ENCODE peak calls at places on chromosomes 6 and 20, in eight cellular contexts. S is AG04450, J is Peyer's patch, C is mesendoderm, K is stomach, V is GM23248, T is PC-3, O is heart left ventricle. G is an unnamed sample.
A peak's percentile ranks its signal among the peaks of the same experiment; 100 is the strongest.

GRCh38 chr6:113908801-113909200 is 51.7 kb downstream of the MARCKS start:
- DNase-seq in S (no peak), C (peak; percentile 29), K (no peak), J (no peak), T (no peak), O (no peak), V (peak; percentile 20), G (no peak)

GRCh38 chr20:19764207-19764606 is 6.1 kb downstream of the RIN2 start:
- DNase-seq in C (no peak), O (no peak), S (no peak), T (no peak), K (no peak), V (no peak), J (no peak), G (no peak)

GRCh38 chr20:41425180-41425884 is 58.7 kb upstream of the EMILIN3 start:
- DNase-seq in J (no peak), K (no peak), T (no peak), V (peak; percentile 64), C (no peak), S (no peak), O (no peak), G (no peak)

GRCh38 chr6:70797625-70798024 is 129.9 kb downstream of the SMAP1 start:
- DNase-seq in K (no peak), C (no peak), J (no peak), S (no peak), O (no peak), V (no peak), T (no peak), G (no peak)

GRCh38 chr6:36075656-36076055 is 48.0 kb downstream of the MAPK14 start:
- DNase-seq in C (peak; percentile 25), S (no peak), O (no peak), V (no peak), T (peak; percentile 30), J (peak; percentile 77), K (no peak), G (no peak)

GRCh38 chr20:15239542-15240206 is 902.3 kb upstream of the FLRT3 start:
- DNase-seq in T (peak; percentile 53), S (no peak), V (no peak), C (no peak), J (no peak), O (no peak), K (no peak), G (no peak)

GRCh38 chr6:109527989-109528388 is 45.0 kb upstream of the ZBTB24 start:
- DNase-seq in T (peak; percentile 27), K (no peak), S (no peak), J (no peak), O (no peak), C (peak; percentile 58), V (peak; percentile 18), G (no peak)

GRCh38 chr6:57305754-57306153 is 11.7 kb upstream of the PRIM2 start:
- DNase-seq in C (no peak), J (no peak), V (peak; percentile 86), S (no peak), K (no peak), O (no peak), T (peak; percentile 45), G (no peak)

GRCh38 chr20:50107086-50107645 is 5.8 kb downstream of the UBE2V1 start:
- DNase-seq in T (no peak), J (no peak), C (no peak), S (no peak), K (no peak), O (no peak), V (no peak), G (no peak)

GRCh38 chr6:166929534-166930189 is 26.7 kb downstream of the RNASET2 start:
- DNase-seq in T (peak; percentile 14), C (no peak), J (peak; percentile 66), O (no peak), V (no peak), K (no peak), S (no peak), G (no peak)
- H3K27ac ChIP-seq in T (no peak overlapping the region), C (no peak overlapping the region), J (peak overlapping the region; percentile 8), O (no peak overlapping the region), V (no peak overlapping the region), K (no peak overlapping the region), S (no peak overlapping the region), G (no peak overlapping the region)

GRCh38 chr6:6725834-6726194 is 137.3 kb downstream of the LY86 start:
- DNase-seq in T (no peak), S (no peak), C (no peak), J (no peak), V (no peak), O (no peak), K (no peak), G (peak; percentile 81)

GRCh38 chr6:6723316-6723715 is 134.8 kb downstream of the LY86 start:
- DNase-seq in J (no peak), V (no peak), C (no peak), S (no peak), K (no peak), T (no peak), O (no peak), G (no peak)

GRCh38 chr6:6725120-6725833 is 136.8 kb downstream of the LY86 start:
- DNase-seq in C (peak; percentile 77), J (no peak), T (no peak), O (no peak), V (no peak), S (no peak), K (no peak), G (no peak)

GRCh38 chr6:6723792-6724318 is 135.3 kb downstream of the LY86 start:
- DNase-seq in K (no peak), T (no peak), O (no peak), J (no peak), S (no peak), V (no peak), C (no peak), G (no peak)

GRCh38 chr6:6724319-6725119 is 136.0 kb downstream of the LY86 start:
- DNase-seq in J (peak; percentile 85), S (peak; percentile 45), O (peak; percentile 83), C (peak; percentile 89), V (peak; percentile 90), T (peak; percentile 73), K (peak; percentile 76), G (peak; percentile 80)
- H3K27ac ChIP-seq in J (peak overlapping the region; percentile 76), S (peak overlapping the region; percentile 47), O (peak overlapping the region; percentile 72), C (peak overlapping the region; percentile 0), V (peak overlapping the region; percentile 67), T (peak overlapping the region; percentile 57), K (peak overlapping the region; percentile 73), G (peak overlapping the region; percentile 96)

GRCh38 chr6:149330133-149330532 is 12.6 kb downstream of the TAB2 start:
- DNase-seq in K (no peak), C (no peak), J (no peak), T (no peak), O (no peak), S (no peak), V (no peak), G (no peak)
- H3K27ac ChIP-seq in K (no peak overlapping the region), C (no peak overlapping the region), J (no peak overlapping the region), T (no peak overlapping the region), O (no peak overlapping the region), S (no peak overlapping the region), V (no peak overlapping the region), G (no peak overlapping the region)

GRCh38 chr20:31590717-31591225 is 14.3 kb upstream of the ID1 start:
- DNase-seq in J (no peak), O (no peak), C (peak; percentile 89), S (no peak), V (no peak), K (no peak), T (no peak), G (no peak)
- H3K27ac ChIP-seq in J (no peak overlapping the region), O (no peak overlapping the region), C (peak overlapping the region; percentile 52), S (no peak overlapping the region), V (peak overlapping the region; percentile 89), K (no peak overlapping the region), T (no peak overlapping the region), G (no peak overlapping the region)

GRCh38 chr20:36246410-36246809 is 10.1 kb downstream of the AAR2 start:
- DNase-seq in K (no peak), J (no peak), S (no peak), T (no peak), O (no peak), C (no peak), V (no peak), G (no peak)
- H3K27ac ChIP-seq in K (no peak overlapping the region), J (no peak overlapping the region), S (no peak overlapping the region), T (no peak overlapping the region), O (no peak overlapping the region), C (no peak overlapping the region), V (no peak overlapping the region), G (no peak overlapping the region)

GRCh38 chr6:33589723-33590530 is 9.9 kb upstream of the BAK1 start:
- DNase-seq in V (peak; percentile 97), C (peak; percentile 85), T (peak; percentile 94), J (peak; percentile 89), K (peak; percentile 78), O (peak; percentile 76), S (peak; percentile 57), G (peak; percentile 78)

GRCh38 chr6:33592280-33592594 is 12.2 kb upstream of the BAK1 start:
- DNase-seq in V (no peak), S (no peak), K (no peak), O (no peak), C (no peak), J (no peak), T (no peak), G (no peak)

GRCh38 chr6:33590531-33591198 is 10.6 kb upstream of the BAK1 start:
- DNase-seq in J (peak; percentile 81), S (no peak), V (peak; percentile 53), C (peak; percentile 53), T (peak; percentile 38), K (peak; percentile 51), O (no peak), G (peak; percentile 79)

GRCh38 chr6:33592595-33593413 is 12.7 kb upstream of the BAK1 start:
- DNase-seq in V (no peak), C (peak; percentile 83), K (peak; percentile 62), T (no peak), O (no peak), S (no peak), J (peak; percentile 91), G (peak; percentile 62)

GRCh38 chr6:33591633-33592032 is 11.6 kb upstream of the BAK1 start:
- DNase-seq in S (no peak), J (no peak), T (no peak), V (no peak), K (no peak), C (no peak), O (no peak), G (no peak)
- H3K27ac ChIP-seq in S (no peak overlapping the region), J (peak overlapping the region; percentile 80), T (peak overlapping the region; percentile 93), V (no peak overlapping the region), K (peak overlapping the region; percentile 89), C (no peak overlapping the region), O (no peak overlapping the region), G (peak overlapping the region; percentile 80)

GRCh38 chr20:63181226-63181625 is 34.7 kb downstream of the YTHDF1 start:
- DNase-seq in T (no peak), O (no peak), V (no peak), K (no peak), C (no peak), J (no peak), S (no peak), G (no peak)
- H3K27ac ChIP-seq in T (no peak overlapping the region), O (no peak overlapping the region), V (no peak overlapping the region), K (no peak overlapping the region), C (no peak overlapping the region), J (no peak overlapping the region), S (no peak overlapping the region), G (no peak overlapping the region)

DNA sequence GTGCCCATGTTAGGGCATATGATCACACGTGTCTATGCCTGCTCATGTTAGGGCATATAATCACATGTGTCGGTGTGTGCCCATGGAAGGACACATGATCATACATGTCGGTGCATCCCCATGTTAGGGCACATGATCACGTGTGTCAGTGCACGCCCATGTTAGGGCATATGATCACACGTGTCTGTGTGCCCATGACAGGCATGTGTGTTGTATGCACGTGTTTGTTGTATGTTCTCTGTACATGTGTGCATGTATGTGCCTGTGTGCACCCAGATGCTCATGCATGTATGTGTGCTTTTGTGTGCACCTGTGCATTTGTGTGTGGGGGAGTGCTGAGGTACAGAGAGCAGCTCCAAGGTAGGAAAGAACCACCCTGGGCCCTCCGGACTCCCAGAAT is 29.8 kb downstream of the YTHDF1 start:
- DNase-seq in O (no peak), J (no peak), V (no peak), S (no peak), T (no peak), K (no peak), C (no peak), G (no peak)
- H3K27ac ChIP-seq in O (no peak overlapping the region), J (no peak overlapping the region), V (no peak overlapping the region), S (no peak overlapping the region), T (no peak overlapping the region), K (no peak overlapping the region), C (no peak overlapping the region), G (no peak overlapping the region)

G was measured in lower lobe of right lung.